ENCODE peak calls at places on chromosome 21, in seven cellular contexts. P, O, I, U, C, J and N are unnamed samples.

GRCh38 chr21:38266732-38267131 is 9.9 kb downstream of the KCNJ15 start:
- DNase-seq in P (no peak), O (no peak), I (no peak), U (no peak), C (no peak), J (no peak), N (no peak)

GRCh38 chr21:16695074-16695473 is 817.8 kb upstream of the CXADR start:
- DNase-seq in P (no peak), O (no peak), I (no peak), U (no peak), C (no peak), J (no peak), N (no peak)

GRCh38 chr21:38815060-38815405 is 9.3 kb downstream of the ETS2 start:
- DNase-seq in P (no peak), O (no peak), I (no peak), U (no peak), C (no peak), J (no peak), N (no peak)

GRCh38 chr21:46126321-46127238 is 28.7 kb downstream of the COL6A2 start:
- DNase-seq in P (peak; percentile 55), O (peak; percentile 25), I (no peak), U (peak; percentile 11), C (no peak), J (no peak), N (peak; percentile 51)

GRCh38 chr21:33396966-33397365 is 6.2 kb upstream of the IFNGR2 start:
- DNase-seq in P (no peak), O (no peak), I (no peak), U (no peak), C (no peak), J (no peak), N (no peak)

GRCh38 chr21:40204956-40205355 is 337.7 kb downstream of the PCP4 start:
- DNase-seq in P (no peak), O (no peak), I (no peak), U (no peak), C (no peak), J (no peak), N (no peak)

GRCh38 chr21:18398843-18399242 is 4.7 kb downstream of the TMPRSS15 start:
- DNase-seq in P (no peak), O (no peak), I (no peak), U (no peak), C (no peak), J (no peak), N (no peak)

GRCh38 chr21:38352536-38353219 is 95.9 kb downstream of the KCNJ15 start:
- DNase-seq in P (peak; percentile 72), O (peak; percentile 26), I (no peak), U (peak; percentile 45), C (peak; percentile 59), J (peak; percentile 73), N (peak; percentile 92)

GRCh38 chr21:28089599-28090421 is 902.9 kb downstream of the LTN1 start:
- DNase-seq in P (no peak), O (no peak), I (no peak), U (no peak), C (no peak), J (no peak), N (peak; percentile 87)

GRCh38 chr21:37564341-37564923 is 197.9 kb downstream of the DYRK1A start:
- DNase-seq in P (peak; percentile 81), O (peak; percentile 88), I (peak; percentile 91), U (peak; percentile 27), C (peak; percentile 76), J (peak; percentile 76), N (peak; percentile 83)

GRCh38 chr21:23543334-23543733 is 2063.9 kb downstream of the MRPL39 start:
- DNase-seq in P (no peak), O (no peak), I (no peak), U (no peak), C (no peak), J (no peak), N (no peak)

GRCh38 chr21:28899744-28900143 is 92.9 kb downstream of the LTN1 start:
- DNase-seq in P (no peak), O (no peak), I (no peak), U (no peak), C (no peak), J (no peak), N (no peak)

GRCh38 chr21:46052703-46053651 is 44.9 kb upstream of the COL6A2 start:
- DNase-seq in P (no peak), O (peak; percentile 46), I (no peak), U (no peak), C (no peak), J (no peak), N (no peak)

GRCh38 chr21:37210017-37210593 is 57.0 kb downstream of the VPS26C start:
- DNase-seq in P (no peak), O (no peak), I (no peak), U (no peak), C (no peak), J (no peak), N (no peak)

GRCh38 chr21:31732891-31733520 is 1.1 kb upstream of the SCAF4 start:
- DNase-seq in P (no peak), O (no peak), I (no peak), U (no peak), C (peak; percentile 36), J (no peak), N (peak; percentile 71)

GRCh38 chr21:17371470-17371869 is 141.4 kb upstream of the CXADR start:
- DNase-seq in P (no peak), O (no peak), I (no peak), U (no peak), C (no peak), J (no peak), N (no peak)

GRCh38 chr21:34029724-34030528 is 43.5 kb upstream of the MRPS6 start:
- DNase-seq in P (no peak), O (peak; percentile 55), I (peak; percentile 39), U (no peak), C (peak; percentile 38), J (peak; percentile 40), N (peak; percentile 87)

GRCh38 chr21:39314155-39315027 is 959 bp upstream of the BRWD1 start:
- DNase-seq in P (no peak), O (peak; percentile 35), I (no peak), U (no peak), C (peak; percentile 63), J (peak; percentile 33), N (peak; percentile 87)

GRCh38 chr21:41481191-41481590 is 26.8 kb downstream of the TMPRSS2 start:
- DNase-seq in P (no peak), O (no peak), I (no peak), U (no peak), C (no peak), J (no peak), N (no peak)

DNA sequence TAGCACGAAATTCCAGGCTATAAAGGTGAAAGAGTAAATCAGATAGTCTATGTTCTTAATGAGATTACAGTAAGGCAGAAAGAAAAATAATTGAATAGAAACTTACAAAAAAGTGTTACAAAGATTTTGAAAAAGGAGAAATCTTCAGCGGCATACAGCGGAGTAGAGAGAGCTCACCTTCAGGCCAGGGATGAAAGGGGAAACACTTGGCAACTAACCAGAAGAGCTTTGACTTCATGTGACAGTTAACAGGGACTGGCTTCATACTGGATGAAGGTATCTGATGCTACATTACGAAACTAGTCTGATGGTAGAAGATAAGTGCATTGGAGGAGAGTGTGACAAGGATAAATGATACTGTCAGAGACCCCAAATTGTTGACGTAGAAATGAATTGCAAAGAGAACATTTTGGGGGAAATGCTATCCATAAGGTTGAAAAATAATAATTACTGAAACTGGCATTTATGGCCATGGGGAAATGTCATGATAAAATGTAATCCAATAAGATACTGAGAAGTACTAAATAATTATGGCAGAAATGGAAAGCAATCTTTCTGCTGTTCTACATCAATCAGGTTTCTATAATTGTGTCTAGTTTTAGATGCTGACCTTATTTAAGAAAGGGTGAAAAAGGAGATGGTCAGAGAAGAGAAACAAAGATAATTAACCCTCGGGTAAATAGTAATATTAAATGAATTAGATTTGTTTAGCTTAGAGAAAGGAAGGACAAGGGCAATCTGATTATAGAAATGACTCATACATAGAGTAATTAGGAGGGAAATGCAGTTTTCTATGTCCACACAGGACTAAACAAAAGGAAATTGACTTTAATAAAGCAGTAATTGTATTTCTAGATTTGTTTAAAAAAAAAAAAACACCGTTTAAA is 808.7 kb downstream of the NCAM2 start:
- DNase-seq in P (no peak), O (no peak), I (no peak), U (no peak), C (no peak), J (no peak), N (no peak)
- H3K9me3 ChIP-seq in P (no peaks in the 10 kb centered on the region), O (no peaks in the 10 kb centered on the region), I (no peaks in the 10 kb centered on the region), U (no peaks in the 10 kb centered on the region), C (no peaks in the 10 kb centered on the region), J (no peaks in the 10 kb centered on the region), N (no peaks in the 10 kb centered on the region)

DNA sequence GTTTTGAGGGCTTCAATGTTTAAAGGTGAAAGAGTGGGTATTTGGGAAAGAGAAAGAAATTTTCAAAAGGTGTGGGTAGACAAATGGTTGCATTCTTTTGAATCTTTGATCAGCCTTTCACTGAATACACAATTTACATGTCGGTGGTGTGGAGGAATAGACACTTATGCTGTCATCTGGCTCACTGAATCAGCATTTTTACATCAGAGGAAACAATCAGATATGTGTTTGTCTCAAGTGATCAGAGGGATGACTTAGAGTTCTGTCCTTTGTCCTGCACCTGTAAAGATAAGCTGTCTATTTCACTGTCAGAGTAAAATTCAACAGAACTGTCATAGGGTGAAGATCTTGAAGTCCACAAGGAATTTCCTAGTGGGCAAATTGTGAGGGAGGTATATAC is 170.9 kb upstream of the USP25 start:
- DNase-seq in P (no peak), O (no peak), I (no peak), U (no peak), C (no peak), J (no peak), N (no peak)
- H3K4me3 ChIP-seq in P (no peak overlapping the region), O (no peak overlapping the region), I (no peak overlapping the region), U (no peak overlapping the region), C (no peak overlapping the region), J (no peak overlapping the region), N (no peak overlapping the region)

DNA sequence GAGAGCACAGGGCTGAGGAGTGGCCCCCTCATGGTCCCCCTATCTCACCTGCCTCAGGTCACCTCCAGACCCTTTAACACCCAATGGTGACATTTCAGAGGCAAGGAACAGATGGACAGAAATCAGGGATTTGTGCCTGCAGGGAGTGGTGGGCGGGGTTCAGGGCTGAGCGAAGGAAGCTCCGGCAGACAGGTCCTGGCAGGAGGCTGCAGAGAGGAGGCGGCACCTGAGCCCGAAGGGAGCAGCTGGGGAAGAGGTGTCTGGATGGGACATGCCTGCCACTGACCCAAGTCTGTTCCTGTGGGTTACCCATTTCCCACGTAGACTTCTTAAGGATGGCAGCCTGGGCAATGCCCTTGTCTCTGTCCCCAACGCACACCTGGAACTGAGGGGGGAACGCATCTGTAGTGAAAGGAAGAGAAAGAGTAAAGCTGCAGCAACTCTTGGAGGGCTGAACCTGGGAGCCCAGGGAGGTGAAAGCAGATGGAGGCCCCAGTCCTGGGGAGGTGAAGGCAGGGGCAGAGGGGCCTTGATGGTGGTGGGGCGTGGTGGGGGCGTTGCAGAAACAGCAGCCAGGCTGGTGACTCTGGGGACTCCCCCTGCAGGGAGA is 61.6 kb upstream of the ADARB1 start:
- DNase-seq in P (peak; percentile 60), O (no peak), I (no peak), U (no peak), C (peak; percentile 43), J (no peak), N (peak; percentile 92)
- H3K27ac ChIP-seq in P (no peak overlapping the region), O (no peak overlapping the region), I (no peak overlapping the region), U (no peak overlapping the region), C (no peak overlapping the region), J (no peak overlapping the region), N (no peak overlapping the region)

DNA sequence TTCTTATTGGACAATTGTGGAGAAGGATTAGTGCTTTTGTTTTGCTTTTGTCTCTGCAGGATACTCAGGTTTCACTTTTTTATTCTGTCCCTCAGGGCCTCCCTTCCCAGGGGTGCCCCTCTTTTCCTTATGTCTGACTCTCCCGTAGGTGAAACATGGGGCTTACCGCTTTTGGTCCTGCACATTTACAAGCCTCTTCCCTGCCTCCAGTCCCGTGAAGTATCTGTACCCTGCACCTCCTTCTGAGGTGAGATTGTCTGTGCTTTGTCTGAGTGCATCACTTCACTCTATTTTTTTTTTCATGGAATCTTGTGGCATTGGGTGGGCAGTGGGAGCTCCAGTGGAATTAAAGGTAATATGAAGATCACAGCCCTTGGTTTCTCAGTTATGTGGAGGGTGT is 758.1 kb upstream of the TPTE start:
- DNase-seq in P (no peak), O (no peak), I (no peak), U (no peak), C (no peak), J (no peak), N (no peak)
- H3K9me3 ChIP-seq in P (no peaks in the 10 kb centered on the region), O (no peaks in the 10 kb centered on the region), I (no peaks in the 10 kb centered on the region), U (peaks cover 35% of the 10 kb centered on the region), C (peaks cover 13% of the 10 kb centered on the region), J (peaks cover under 1% of the 10 kb centered on the region), N (peaks cover 92% of the 10 kb centered on the region)